ENCODE peak calls at places on chromosomes 12 and 14, in nine cellular contexts. S is renal cortical epithelial cell; Z is activated naive CD4-positive, alpha-beta T cell treated with anti-CD3 and anti-CD28 coated beads, Interleukin-2, amount 10 ng/mL, durations not matched to agents 7 days and 5 days; H is MM.1S; L is stimulated activated CD8-positive, alpha-beta memory T cell treated with anti-CD3 and anti-CD28 coated beads, Interleukin-2, amount 100 ng/mL, for 48 hours; A is SIG-M5; Q is activated CD8-positive, alpha-beta memory T cell treated with anti-CD3 and anti-CD28 coated beads for 1 hour; J is A673; O is activated gamma-delta T cell treated with Interleukin-2 at 50 U/mL for 16 hours. C is an unnamed sample.

GRCh38 chr12:59158066-59158465 is 237.8 kb upstream of the LRIG3 start:
- DNase-seq in A (no peak), L (no peak), O (no peak), J (no peak), Z (no peak), H (no peak), S (no peak), Q (no peak), C (no peak)

GRCh38 chr12:15590180-15590826 is 198.9 kb downstream of the EPS8 start:
- DNase-seq in O (peak), J (peak), L (no peak), H (peak), Z (peak), S (peak), A (peak), Q (no peak), C (no peak)

GRCh38 chr12:79848321-79848720 is 86.6 kb downstream of the PPP1R12A start:
- DNase-seq in J (peak), O (no peak), A (no peak), S (no peak), Q (no peak), H (no peak), Z (peak), L (no peak), C (no peak)

GRCh38 chr14:104888489-104889373 is 23.7 kb downstream of the CEP170B start:
- DNase-seq in J (no peak), Z (peak), H (no peak), Q (no peak), L (no peak), O (peak), S (no peak), A (no peak), C (no peak)

GRCh38 chr12:49974231-49974675 is 1.5 kb downstream of the AQP6 start:
- DNase-seq in A (no peak), Q (no peak), O (no peak), H (no peak), J (no peak), L (no peak), Z (no peak), S (peak), C (no peak)

GRCh38 chr12:125454786-125455450 is 389.7 kb downstream of the AACS start:
- DNase-seq in S (no peak), L (no peak), A (no peak), Z (no peak), Q (no peak), J (no peak), O (no peak), H (no peak), C (no peak)

GRCh38 chr14:61632401-61633195 is 62.7 kb upstream of the HIF1A start:
- DNase-seq in S (no peak), Z (no peak), O (no peak), J (no peak), H (no peak), L (no peak), Q (no peak), A (no peak), C (no peak)

GRCh38 chr14:104437703-104438102 is 141.9 kb upstream of the C14orf180 start:
- DNase-seq in Q (no peak), A (no peak), L (no peak), J (no peak), O (no peak), Z (peak), S (no peak), H (no peak), C (no peak)

GRCh38 chr12:106652510-106653015 is 69.8 kb downstream of the RFX4 start:
- DNase-seq in Z (no peak), O (no peak), J (no peak), L (no peak), S (no peak), Q (no peak), H (no peak), A (no peak), C (no peak)

GRCh38 chr12:71797506-71797905 is 42.1 kb upstream of the TBC1D15 start:
- DNase-seq in Z (no peak), H (no peak), A (no peak), Q (no peak), S (no peak), J (no peak), O (no peak), L (no peak), C (no peak)

GRCh38 chr14:28823245-28823644 is 56.7 kb downstream of the FOXG1 start:
- DNase-seq in S (no peak), Z (no peak), A (no peak), O (no peak), L (no peak), Q (no peak), J (no peak), H (no peak), C (no peak)

GRCh38 chr12:111377440-111377839 is 8.5 kb upstream of the PHETA1 start:
- DNase-seq in O (no peak), H (no peak), Z (no peak), S (no peak), A (no peak), L (no peak), J (no peak), Q (no peak), C (no peak)

GRCh38 chr12:106118-106561 is 39.6 kb downstream of the IQSEC3 start:
- DNase-seq in S (no peak), A (no peak), J (no peak), Q (no peak), L (no peak), H (peak), Z (no peak), O (no peak), C (no peak)

GRCh38 chr14:21382886-21383847 is 652 bp downstream of the SUPT16H start:
- DNase-seq in Q (peak), J (peak), S (peak), Z (peak), A (no peak), O (peak), H (peak), L (peak), C (peak)

GRCh38 chr12:25648460-25648859 is 95.4 kb upstream of the LMNTD1 start:
- DNase-seq in Q (no peak), L (no peak), O (no peak), A (no peak), Z (no peak), S (peak), H (no peak), J (peak), C (no peak)

GRCh38 chr14:55425091-55425490 is 13.5 kb upstream of the ATG14 start:
- DNase-seq in Q (no peak), S (no peak), O (no peak), A (no peak), H (no peak), L (no peak), Z (no peak), J (no peak), C (no peak)

GRCh38 chr12:121858662-121859572 is at the start of gene HPD:
- DNase-seq in Q (no peak), L (no peak), Z (no peak), O (no peak), J (no peak), H (no peak), A (no peak), S (peak), C (no peak)

GRCh38 chr12:188910-189621 is 24.9 kb downstream of the SLC6A12 start:
- DNase-seq in Z (peak), J (peak), O (peak), L (peak), Q (peak), H (peak), A (no peak), S (no peak), C (no peak)

GRCh38 chr14:103143535-103143934 is 20.3 kb downstream of the TNFAIP2 start:
- DNase-seq in O (no peak), A (no peak), L (no peak), Q (no peak), J (no peak), Z (no peak), S (peak), H (no peak), C (no peak)

GRCh38 chr12:10395390-10395998 is 5.7 kb upstream of the KLRK1 start:
- DNase-seq in Q (no peak), A (peak), S (peak), J (no peak), Z (no peak), H (no peak), O (no peak), L (no peak), C (peak)

GRCh38 chr14:32027255-32027939 is 49.7 kb upstream of the ARHGAP5 start:
- DNase-seq in Z (no peak), Q (no peak), J (no peak), H (no peak), A (no peak), O (no peak), L (no peak), S (peak), C (no peak)

GRCh38 chr12:19130224-19131019 is 889 bp downstream of the PLEKHA5 start:
- DNase-seq in H (no peak), S (no peak), Q (no peak), Z (peak), L (no peak), O (peak), A (no peak), J (peak), C (no peak)

GRCh38 chr12:86234309-86234708 is 21.9 kb downstream of the MGAT4C start:
- DNase-seq in H (peak), S (no peak), Z (no peak), L (no peak), O (no peak), A (no peak), J (no peak), Q (no peak), C (no peak)

GRCh38 chr12:100187068-100187467 is 13.5 kb upstream of the ACTR6 start:
- DNase-seq in S (no peak), A (no peak), Z (no peak), H (no peak), J (no peak), O (no peak), L (no peak), Q (no peak), C (no peak)